ENCODE peak calls at places on chromosomes 12 and 14, in five cellular contexts. M, Z, J, Q and P are unnamed samples.

GRCh38 chr14:95263527-95264231 is 56.0 kb downstream of the CLMN start:
- DNase-seq in Z (no peak), J (no peak), Q (no peak), M (no peak), P (no peak)

GRCh38 chr14:61443481-61443880 is 122.1 kb downstream of the PRKCH start:
- DNase-seq in Q (no peak), M (no peak), J (no peak), Z (no peak), P (no peak)

GRCh38 chr12:108532061-108532848 is 17.2 kb downstream of the FICD start:
- DNase-seq in M (no peak), J (no peak), Q (no peak), Z (no peak), P (peak)

GRCh38 chr14:54593860-54594259 is 26.9 kb downstream of the SAMD4A start:
- DNase-seq in J (no peak), Z (no peak), M (no peak), Q (no peak), P (no peak)

GRCh38 chr12:51549637-51550036 is 41.4 kb upstream of the SCN8A start:
- DNase-seq in Q (no peak), Z (no peak), J (no peak), M (peak), P (no peak)

GRCh38 chr14:103476631-103477030 is 46.0 kb downstream of the CKB start:
- DNase-seq in M (no peak), J (no peak), Z (no peak), Q (no peak), P (no peak)

GRCh38 chr12:14955876-14956811 is 5.3 kb downstream of the ARHGDIB start:
- DNase-seq in Z (no peak), M (no peak), J (no peak), Q (no peak), P (no peak)

GRCh38 chr14:105176513-105176912 is 4.6 kb downstream of the NUDT14 start:
- DNase-seq in Q (no peak), J (no peak), Z (no peak), M (no peak), P (no peak)

GRCh38 chr12:6321905-6322304 is 11.4 kb downstream of the PLEKHG6 start:
- DNase-seq in Z (no peak), J (no peak), M (no peak), Q (peak), P (no peak)

GRCh38 chr14:90831821-90832220 is 15.6 kb upstream of the TTC7B start:
- DNase-seq in Z (no peak), J (no peak), M (no peak), Q (no peak), P (no peak)

GRCh38 chr14:23054000-23054811 is 3.1 kb downstream of the CDH24 start:
- DNase-seq in M (no peak), Q (no peak), J (no peak), Z (no peak), P (no peak)

GRCh38 chr14:39376671-39377403 is 55.4 kb downstream of the FBXO33 start:
- DNase-seq in Z (no peak), Q (peak), J (no peak), M (no peak), P (no peak)

GRCh38 chr12:11652351-11653040 is 3.0 kb downstream of the ETV6 start:
- DNase-seq in Q (no peak), Z (peak), J (no peak), M (no peak), P (peak)

GRCh38 chr14:61493239-61493638 is 171.9 kb downstream of the PRKCH start:
- DNase-seq in Q (no peak), Z (no peak), M (peak), J (no peak), P (no peak)

GRCh38 chr12:110536834-110537604 is 34.9 kb downstream of the RAD9B start:
- DNase-seq in M (no peak), J (no peak), Z (no peak), Q (no peak), P (no peak)

GRCh38 chr14:105059917-105060565 is 5.2 kb downstream of the GPR132 start:
- DNase-seq in Z (no peak), M (no peak), J (peak), Q (no peak), P (no peak)

GRCh38 chr12:116556964-116557706 is 2.0 kb upstream of the MAP1LC3B2 start:
- DNase-seq in J (no peak), M (no peak), Z (no peak), Q (no peak), P (no peak)

GRCh38 chr12:126668538-126668937 is 1598.4 kb upstream of the TMEM132C start:
- DNase-seq in M (peak), Z (no peak), Q (peak), J (no peak), P (no peak)

GRCh38 chr14:77189479-77189878 is 7.9 kb downstream of the TMEM63C start:
- DNase-seq in Q (no peak), Z (no peak), M (no peak), J (peak), P (no peak)

GRCh38 chr14:31292962-31293616 is 85.5 kb upstream of the HECTD1 start:
- DNase-seq in M (no peak), Q (no peak), Z (no peak), J (no peak), P (no peak)

GRCh38 chr12:89040146-89040964 is 311.9 kb downstream of the DUSP6 start:
- DNase-seq in Z (no peak), Q (no peak), M (no peak), J (no peak), P (no peak)

GRCh38 chr12:19382111-19382526 is 57.2 kb upstream of the AEBP2 start:
- DNase-seq in Q (peak), M (peak), J (peak), Z (no peak), P (no peak)

GRCh38 chr14:103260629-103261124 is 73.4 kb upstream of the EIF5 start:
- DNase-seq in Z (peak), J (no peak), Q (peak), M (peak), P (peak)